ENCODE peak calls at places on chromosomes 13 and 19, in nine cellular contexts. Q is tibial artery, D is AG04450, S is dorsolateral prefrontal cortex, K is thoracic aorta, U is caudate nucleus, V is neuronal stem cell, P is pancreas, M is psoas muscle. E is an unnamed sample.

GRCh38 chr13:80340643-80341097 is 256 bp downstream of the SPRY2 start:
- DNase-seq in Q (peak), S (peak), U (peak), D (no peak), K (no peak), M (no peak), P (no peak), V (no peak), E (no peak)

GRCh38 chr13:27182054-27182453 is 10.4 kb upstream of the USP12 start:
- DNase-seq in Q (no peak), K (no peak), D (no peak), V (no peak), U (no peak), P (no peak), M (no peak), S (no peak), E (no peak)

GRCh38 chr19:33175886-33176669 is 18.1 kb upstream of the LRP3 start:
- DNase-seq in S (no peak), M (no peak), Q (no peak), V (no peak), P (no peak), K (no peak), U (no peak), D (no peak), E (no peak)

GRCh38 chr13:68125087-68125480 is 894.9 kb upstream of the PCDH9 start:
- DNase-seq in U (no peak), V (no peak), P (no peak), K (no peak), D (no peak), Q (no peak), M (no peak), S (no peak), E (no peak)

GRCh38 chr13:31824705-31825512 is 85.6 kb downstream of the RXFP2 start:
- DNase-seq in K (no peak), S (no peak), P (no peak), M (no peak), D (no peak), Q (no peak), U (no peak), V (no peak), E (no peak)

GRCh38 chr13:61156753-61157152 is 258.9 kb downstream of the PCDH20 start:
- DNase-seq in K (no peak), M (no peak), P (no peak), D (no peak), Q (no peak), S (no peak), V (no peak), U (no peak), E (no peak)

GRCh38 chr13:36673838-36674326 is at the start of gene SERTM1:
- DNase-seq in D (no peak), Q (no peak), V (peak), S (peak), U (no peak), P (peak), M (no peak), K (no peak), E (no peak)

GRCh38 chr19:5547881-5548280 is 19.9 kb downstream of the TINCR start:
- DNase-seq in Q (no peak), V (no peak), S (no peak), D (peak), P (no peak), K (no peak), U (no peak), M (no peak), E (no peak)

GRCh38 chr19:41302624-41303351 is 7.2 kb upstream of the CCDC97 start:
- DNase-seq in P (no peak), Q (peak), K (no peak), M (no peak), D (no peak), V (no peak), U (no peak), S (no peak), E (no peak)

GRCh38 chr19:1440418-1440801 is 2.2 kb downstream of the RPS15 start:
- DNase-seq in V (no peak), P (no peak), S (no peak), D (no peak), M (no peak), U (no peak), Q (no peak), K (no peak), E (no peak)

GRCh38 chr19:10683064-10683426 is 18.2 kb upstream of the QTRT1 start:
- DNase-seq in S (no peak), P (no peak), D (no peak), M (no peak), U (no peak), K (no peak), Q (no peak), V (no peak), E (no peak)
- H3K27ac ChIP-seq in S (no peak), P (no peak), D (no peak), M (no peak), U (no peak), K (no peak), Q (no peak), V (no peak), E (no peak)

GRCh38 chr19:35005256-35005977 is 5.3 kb downstream of the GRAMD1A start:
- DNase-seq in P (peak), Q (no peak), V (no peak), U (no peak), M (no peak), K (no peak), S (no peak), D (no peak), E (no peak)

GRCh38 chr19:35004517-35005255 is 4.6 kb downstream of the GRAMD1A start:
- DNase-seq in V (no peak), Q (no peak), K (no peak), U (no peak), M (no peak), S (no peak), D (no peak), P (peak), E (no peak)

GRCh38 chr19:35008891-35009341 is 8.8 kb downstream of the GRAMD1A start:
- DNase-seq in K (no peak), U (no peak), M (no peak), S (no peak), P (peak), Q (no peak), V (no peak), D (no peak), E (no peak)

GRCh38 chr19:35006999-35007365 is 6.9 kb downstream of the GRAMD1A start:
- DNase-seq in M (no peak), V (no peak), K (no peak), P (peak), S (no peak), D (no peak), U (no peak), Q (no peak), E (no peak)

DNA sequence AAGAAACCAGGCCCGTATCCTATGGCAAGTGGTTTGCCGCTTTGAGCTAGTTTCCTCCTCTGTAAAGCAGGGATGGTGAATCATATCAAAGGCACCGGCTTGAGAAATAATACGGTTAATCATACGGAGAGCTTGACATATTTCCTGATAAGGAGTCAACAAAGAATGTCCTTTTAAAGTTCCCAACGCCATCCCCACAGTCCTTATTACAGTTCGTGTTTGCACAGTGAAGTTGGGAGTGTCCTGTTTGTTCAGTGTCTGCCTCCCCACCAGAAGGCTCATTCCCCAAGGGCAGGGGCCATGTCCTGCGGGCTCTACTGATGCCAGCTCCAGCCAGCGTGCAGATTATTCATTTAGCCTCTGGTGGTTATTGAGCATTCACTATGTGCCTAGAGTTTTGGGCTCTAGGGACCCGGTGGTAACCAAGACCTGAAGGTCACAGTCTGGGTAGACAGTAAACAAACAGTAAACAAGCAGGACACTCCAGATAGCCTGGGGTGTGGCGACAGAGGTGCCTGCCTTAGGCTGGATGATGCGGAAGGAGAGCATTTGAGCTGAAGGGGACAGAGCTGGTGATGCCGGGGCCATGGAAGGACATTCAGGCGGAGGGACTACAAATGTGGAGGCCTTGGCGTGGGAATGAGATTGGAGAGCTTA is 6.3 kb downstream of the GRAMD1A start:
- DNase-seq in M (no peak), U (no peak), Q (no peak), K (no peak), S (no peak), P (peak), D (no peak), V (no peak), E (no peak)
- H3K27ac ChIP-seq in M (no peak), U (no peak), Q (no peak), K (no peak), S (no peak), P (peak), D (no peak), V (no peak), E (no peak)

GRCh38 chr13:48188129-48188528 is 44.9 kb upstream of the ITM2B start:
- DNase-seq in Q (no peak), V (no peak), P (no peak), U (no peak), D (no peak), S (no peak), K (no peak), M (no peak), E (no peak)

GRCh38 chr13:48181482-48182145 is 51.4 kb upstream of the ITM2B start:
- DNase-seq in V (no peak), U (no peak), K (no peak), P (no peak), M (no peak), S (no peak), D (no peak), Q (no peak), E (no peak)

GRCh38 chr13:48184260-48184659 is 48.7 kb upstream of the ITM2B start:
- DNase-seq in V (no peak), P (no peak), D (no peak), M (no peak), K (no peak), U (no peak), S (no peak), Q (no peak), E (no peak)

GRCh38 chr13:48186722-48187121 is 46.3 kb upstream of the ITM2B start:
- DNase-seq in S (no peak), M (no peak), D (no peak), Q (no peak), V (no peak), P (no peak), K (no peak), U (no peak), E (no peak)

DNA sequence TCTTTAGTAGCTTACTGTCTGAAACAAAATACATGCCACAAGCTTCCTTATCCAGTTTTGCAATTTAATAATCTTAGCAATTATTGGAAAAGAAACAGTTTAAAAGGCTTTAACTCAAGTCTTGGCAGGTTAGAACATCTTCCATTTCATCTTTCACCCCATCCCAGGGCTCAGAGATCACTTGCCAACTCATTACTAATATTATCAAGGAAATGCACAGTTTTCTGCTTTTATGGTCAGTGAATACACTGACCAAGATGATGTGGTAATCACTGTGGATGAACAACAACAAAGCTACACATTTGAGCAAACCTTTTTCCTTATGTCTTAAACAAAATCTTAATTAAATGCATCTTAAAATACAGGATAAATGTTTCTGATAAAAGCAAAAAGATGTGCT is 48.0 kb upstream of the ITM2B start:
- DNase-seq in M (no peak), P (no peak), S (no peak), Q (no peak), U (no peak), D (no peak), V (no peak), K (no peak), E (no peak)
- H3K27ac ChIP-seq in M (no peak), P (no peak), S (no peak), Q (no peak), U (no peak), D (no peak), V (no peak), K (no peak), E (no peak)

GRCh38 chr19:43741075-43741840 is 13.5 kb downstream of the SMG9 start:
- DNase-seq in V (no peak), K (no peak), D (no peak), U (no peak), Q (no peak), S (no peak), P (no peak), M (no peak), E (no peak)

GRCh38 chr19:43735957-43736356 is 18.8 kb downstream of the SMG9 start:
- DNase-seq in S (no peak), Q (no peak), P (no peak), M (no peak), U (no peak), V (no peak), D (no peak), K (no peak), E (no peak)

GRCh38 chr19:43738780-43739211 is 16.0 kb downstream of the SMG9 start:
- DNase-seq in S (no peak), P (no peak), D (no peak), Q (no peak), V (no peak), M (no peak), U (no peak), K (no peak), E (no peak)

GRCh38 chr19:43739836-43740235 is 14.9 kb downstream of the SMG9 start:
- DNase-seq in M (no peak), K (no peak), D (no peak), S (no peak), U (no peak), V (no peak), Q (no peak), P (no peak), E (no peak)

GRCh38 chr19:43739419-43739818 is 15.3 kb downstream of the SMG9 start:
- DNase-seq in D (no peak), V (no peak), M (no peak), S (no peak), P (no peak), Q (no peak), K (no peak), U (no peak), E (no peak)
- H3K27ac ChIP-seq in D (no peak), V (no peak), M (no peak), S (no peak), P (no peak), Q (no peak), K (no peak), U (no peak), E (no peak)

GRCh38 chr13:70014337-70014736 is 93.3 kb upstream of the ATXN8OS start:
- DNase-seq in U (no peak), K (no peak), Q (no peak), P (no peak), D (no peak), V (no peak), S (no peak), M (no peak), E (no peak)
- H3K27ac ChIP-seq in U (no peak), K (no peak), Q (no peak), P (no peak), D (no peak), V (no peak), S (no peak), M (no peak), E (no peak)

DNA sequence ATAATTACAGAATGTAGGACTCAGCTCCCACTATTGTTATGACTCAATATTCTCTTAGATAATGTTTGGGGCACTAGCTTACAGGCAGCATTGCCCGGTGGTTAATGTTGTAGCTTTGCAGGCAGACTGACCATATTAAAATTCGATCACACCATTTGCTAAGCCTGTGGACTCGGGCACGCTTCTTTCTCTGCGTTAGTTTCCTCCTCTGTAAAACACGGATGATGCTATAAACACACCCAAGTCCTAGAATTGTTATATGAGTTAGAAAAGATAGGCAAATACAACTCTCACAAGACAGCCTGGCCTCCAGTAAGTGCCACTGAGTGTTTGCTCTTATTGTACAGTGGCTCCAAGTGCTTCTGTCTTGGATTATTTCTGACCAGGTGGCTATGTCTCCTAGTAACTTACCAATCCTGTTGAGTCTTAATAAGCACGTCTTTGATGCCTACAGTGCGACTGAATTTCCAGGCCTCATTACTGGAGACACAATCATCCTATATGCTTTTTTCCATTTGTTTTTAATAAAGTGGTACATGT is 50.0 kb upstream of the ALOX5AP start:
- DNase-seq in P (no peak), K (no peak), Q (no peak), S (no peak), D (no peak), M (no peak), V (no peak), U (no peak), E (no peak)
- H3K27ac ChIP-seq in P (no peak), K (no peak), Q (no peak), S (no peak), D (no peak), M (no peak), V (no peak), U (no peak), E (no peak)

DNA sequence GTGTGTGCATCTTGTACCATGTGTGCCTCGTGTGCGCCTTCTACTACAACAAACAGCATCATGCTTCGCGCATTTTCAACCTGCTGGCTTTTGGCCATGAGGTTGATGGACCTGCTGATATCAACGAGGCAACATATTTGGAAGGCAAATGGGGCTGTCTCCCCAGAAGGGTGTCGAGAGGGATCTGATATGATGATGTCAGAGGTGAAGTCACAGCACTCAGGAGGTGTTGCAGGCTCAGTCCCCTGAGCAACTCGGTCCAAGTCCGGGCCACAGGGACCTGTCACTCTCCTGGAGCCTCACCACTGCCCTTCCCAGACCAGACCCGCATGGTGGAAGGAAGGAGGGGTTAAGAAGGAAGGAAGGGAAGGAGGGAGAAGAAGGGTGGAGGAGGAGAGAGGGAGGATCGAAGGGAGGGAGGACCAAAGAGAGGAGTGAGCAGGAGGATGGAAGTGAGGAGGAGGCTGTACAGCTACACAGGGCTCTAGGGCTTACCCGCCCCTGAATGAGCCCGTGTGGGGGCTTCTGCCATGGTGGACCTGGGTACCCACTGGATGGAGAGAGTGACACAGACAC is 6.7 kb upstream of the C13orf46 start:
- DNase-seq in Q (no peak), U (no peak), S (peak), K (no peak), M (no peak), D (no peak), P (peak), V (no peak), E (no peak)
- H3K27ac ChIP-seq in Q (no peak), U (no peak), S (peak), K (no peak), M (no peak), D (no peak), P (peak), V (no peak), E (no peak)